ENCODE peak calls at places on chromosomes 16 and 17, in eight cellular contexts. Q is lung; U is pancreas; X is GM23338; C is effector memory CD4-positive, alpha-beta T cell; Z is HCT116; D is testis; A is upper lobe of right lung. T is an unnamed sample. For H3K4me1, the result is how much of the 10 kb centered on the place peaks cover.

GRCh38 chr16:73057369-73058210 is 9.7 kb upstream of the ZFHX3 start:
- DNase-seq in C (no peak), A (peak), Z (no peak), X (peak), U (peak), D (peak), Q (no peak), T (peak)

GRCh38 chr16:10681310-10682308 is 13.1 kb downstream of the TEKT5 start:
- DNase-seq in U (no peak), D (no peak), Z (no peak), X (no peak), C (no peak), Q (no peak), A (peak), T (no peak)

GRCh38 chr17:33521784-33522183 is 228.7 kb upstream of the ASIC2 start:
- DNase-seq in D (peak), X (peak), C (no peak), A (no peak), Z (no peak), U (no peak), Q (no peak), T (peak)

GRCh38 chr17:72974605-72975232 is 117.8 kb downstream of the SLC39A11 start:
- DNase-seq in C (no peak), A (no peak), Q (no peak), D (no peak), Z (no peak), X (no peak), U (no peak), T (no peak)

GRCh38 chr16:51152691-51153261 is 1.7 kb upstream of the SALL1 start:
- DNase-seq in X (peak), U (no peak), D (no peak), C (no peak), Q (no peak), A (no peak), Z (no peak), T (no peak)

GRCh38 chr16:82855471-82855870 is 228.7 kb downstream of the CDH13 start:
- DNase-seq in X (no peak), Z (no peak), C (no peak), Q (no peak), U (no peak), A (no peak), D (no peak), T (no peak)

GRCh38 chr16:48284772-48285409 is 37.6 kb upstream of the ABCC11 start:
- DNase-seq in C (no peak), D (no peak), U (no peak), X (peak), A (no peak), Q (no peak), Z (no peak), T (no peak)

GRCh38 chr17:2398655-2399571 is 1.9 kb downstream of the MNT start:
- DNase-seq in U (peak), Q (peak), A (peak), C (peak), Z (no peak), D (peak), X (peak), T (peak)

GRCh38 chr17:6940186-6940649 is 55.6 kb upstream of the ALOX12 start:
- DNase-seq in D (no peak), A (no peak), X (no peak), C (no peak), Z (no peak), Q (no peak), U (no peak), T (no peak)

GRCh38 chr16:30774367-30775130 is 12.4 kb downstream of the RNF40 start:
- DNase-seq in Q (no peak), D (no peak), U (peak), A (no peak), Z (no peak), X (no peak), C (no peak), T (no peak)

GRCh38 chr16:7390974-7391373 is 58.3 kb downstream of the RBFOX1 start:
- DNase-seq in Q (no peak), X (no peak), Z (no peak), A (no peak), U (no peak), C (no peak), D (no peak), T (no peak)
- H3K4me1 ChIP-seq in Q (under half), X (under half), Z (under half), A (under half), U (under half), C (under half), D (under half), T (under half)

DNA sequence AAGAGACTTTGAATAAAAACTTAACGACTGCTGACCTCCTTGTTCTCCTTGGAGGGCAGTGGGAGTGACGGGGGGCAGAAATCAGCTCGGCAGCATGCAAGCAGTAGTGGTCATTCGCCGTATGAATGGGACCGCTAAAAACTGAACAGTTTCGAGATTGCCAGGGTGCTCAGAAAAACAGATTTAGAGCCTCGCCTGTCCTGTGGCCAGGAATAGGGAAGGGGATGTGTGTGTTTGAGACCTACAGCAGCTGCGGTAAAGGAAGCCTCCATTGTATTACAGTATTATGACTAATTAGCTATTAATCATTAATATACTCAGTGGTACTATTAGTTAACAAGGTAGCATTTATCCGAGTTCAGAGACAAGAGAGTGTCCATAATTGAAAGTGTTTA is 670 bp upstream of the ZNF652 start:
- DNase-seq in Z (no peak), Q (no peak), X (no peak), C (no peak), U (no peak), D (no peak), A (no peak), T (no peak)
- H3K4me1 ChIP-seq in Z (under half), Q (under half), X (under half), C (under half), U (under half), D (under half), A (under half), T (under half)

GRCh38 chr16:54050281-54051210 is 236.0 kb downstream of the IRX3 start:
- DNase-seq in X (peak), C (no peak), A (no peak), U (no peak), Z (no peak), D (no peak), Q (no peak), T (no peak)
- H3K4me1 ChIP-seq in X (half or more), C (under half), A (under half), U (under half), Z (under half), D (under half), Q (under half), T (under half)

GRCh38 chr16:84794626-84795025 is 25.2 kb upstream of the CRISPLD2 start:
- DNase-seq in C (no peak), Z (no peak), A (no peak), D (peak), Q (no peak), X (no peak), U (no peak), T (no peak)
- H3K4me1 ChIP-seq in C (under half), Z (under half), A (under half), D (under half), Q (under half), X (under half), U (under half), T (under half)

DNA sequence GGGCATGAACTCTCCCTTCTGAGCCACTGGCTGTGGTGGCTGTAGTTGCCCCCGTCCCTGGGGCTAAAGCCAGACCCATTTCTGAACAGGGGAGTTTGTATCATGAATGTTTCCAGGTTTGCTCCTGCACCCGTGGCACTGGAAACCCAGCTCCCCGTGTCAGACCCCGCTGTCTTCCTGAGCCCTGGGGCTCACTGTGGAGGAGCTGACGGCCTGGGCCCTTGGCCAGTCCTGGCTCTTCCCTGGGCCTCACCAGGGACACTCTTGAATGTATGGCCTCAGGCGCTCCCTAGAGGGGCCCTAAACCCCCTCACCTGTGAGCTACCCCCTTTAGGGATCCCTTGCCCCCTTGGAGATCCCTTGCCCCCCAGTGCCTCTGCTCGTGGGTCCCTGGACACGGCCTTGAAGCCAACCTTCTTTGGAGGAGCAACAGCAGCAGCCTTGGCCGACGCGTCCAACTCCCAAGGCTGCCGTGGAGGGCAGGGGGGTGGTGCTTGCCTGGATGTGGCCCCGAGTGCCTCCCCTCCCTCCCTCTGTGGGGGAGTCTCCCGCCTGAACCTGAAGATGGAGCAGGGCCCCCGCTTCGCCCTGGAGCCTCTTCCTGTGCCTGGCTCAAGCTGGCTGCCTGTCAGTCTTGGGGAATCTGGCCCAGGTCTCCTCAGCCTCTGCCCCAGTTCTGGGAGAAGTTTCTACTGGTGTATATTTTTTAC is 15.9 kb downstream of the CASKIN2 start:
- DNase-seq in U (no peak), X (no peak), D (peak), Q (no peak), A (no peak), Z (no peak), C (no peak), T (no peak)
- H3K4me1 ChIP-seq in U (under half), X (under half), D (under half), Q (under half), A (under half), Z (under half), C (under half), T (under half)

GRCh38 chr17:9900019-9900594 is 5.0 kb downstream of the RCVRN start:
- DNase-seq in Z (no peak), U (no peak), A (no peak), D (no peak), C (no peak), Q (no peak), X (no peak), T (no peak)

GRCh38 chr17:9897569-9897968 is 7.5 kb downstream of the RCVRN start:
- DNase-seq in C (no peak), A (no peak), Z (no peak), U (no peak), X (no peak), Q (no peak), D (no peak), T (no peak)

GRCh38 chr17:9899280-9900018 is 5.6 kb downstream of the RCVRN start:
- DNase-seq in A (no peak), D (peak), X (no peak), Z (no peak), Q (no peak), U (no peak), C (no peak), T (no peak)

GRCh38 chr17:9900744-9901143 is 4.3 kb downstream of the RCVRN start:
- DNase-seq in X (no peak), U (no peak), A (no peak), Q (no peak), C (no peak), D (no peak), Z (no peak), T (no peak)

DNA sequence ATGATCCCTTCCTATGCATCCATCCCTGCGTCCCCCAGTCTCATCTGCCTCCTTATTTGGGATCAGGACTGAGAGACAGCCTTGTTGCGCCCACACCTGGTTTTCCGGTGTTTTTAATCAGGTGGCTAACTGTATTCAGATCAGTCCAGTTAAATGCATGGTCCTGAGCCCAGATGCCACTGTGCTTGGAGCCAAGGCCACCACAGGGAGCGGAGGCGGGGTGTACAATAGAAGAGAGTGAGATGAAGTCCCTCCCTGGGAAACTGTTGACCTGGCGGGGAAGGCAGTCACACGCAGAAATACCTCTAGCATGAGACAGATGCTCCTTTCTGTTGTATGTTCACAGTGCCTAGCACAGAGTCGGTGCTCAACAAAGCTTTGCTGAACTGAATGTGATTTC is 6.3 kb downstream of the RCVRN start:
- DNase-seq in C (no peak), D (no peak), U (no peak), Q (no peak), X (no peak), A (no peak), Z (no peak), T (no peak)
- H3K4me1 ChIP-seq in C (under half), D (under half), U (under half), Q (under half), X (under half), A (under half), Z (under half), T (under half)

GRCh38 chr17:68468785-68469184 is 11.5 kb upstream of the WIPI1 start:
- DNase-seq in A (no peak), X (no peak), Q (no peak), D (no peak), C (no peak), Z (no peak), U (no peak), T (no peak)
- H3K4me1 ChIP-seq in A (under half), X (under half), Q (under half), D (under half), C (under half), Z (under half), U (under half), T (under half)

T was measured in BE2C.